ENCODE peak calls at places on chromosome 12, in six cellular contexts. One of them, this sample, is unnamed.

GRCh38 chr12:49706351-49707126 is 666 bp downstream of the FMNL3 start:
- DNase-seq in coronary artery: peak
- DNase-seq in left ventricle myocardium inferior: peak
- DNase-seq in heart right ventricle: peak
- DNase-seq in CD8-positive, alpha-beta memory T cell: no peak
- DNase-seq in stomach: peak
- DNase-seq in this sample: no peak

GRCh38 chr12:8508912-8509841 is 4.1 kb upstream of the CLEC4D start:
- DNase-seq in coronary artery: no peak
- DNase-seq in left ventricle myocardium inferior: no peak
- DNase-seq in heart right ventricle: no peak
- DNase-seq in CD8-positive, alpha-beta memory T cell: no peak
- DNase-seq in stomach: no peak
- DNase-seq in this sample: no peak

GRCh38 chr12:64461634-64462414 is 9.9 kb downstream of the TBK1 start:
- DNase-seq in coronary artery: no peak
- DNase-seq in left ventricle myocardium inferior: no peak
- DNase-seq in heart right ventricle: no peak
- DNase-seq in CD8-positive, alpha-beta memory T cell: no peak
- DNase-seq in stomach: no peak
- DNase-seq in this sample: peak

GRCh38 chr12:28583771-28584261 is 393.6 kb downstream of the CCDC91 start:
- DNase-seq in coronary artery: no peak
- DNase-seq in left ventricle myocardium inferior: no peak
- DNase-seq in heart right ventricle: no peak
- DNase-seq in CD8-positive, alpha-beta memory T cell: no peak
- DNase-seq in stomach: no peak
- DNase-seq in this sample: peak

GRCh38 chr12:132079190-132079589 is 64.9 kb downstream of the DDX51 start:
- DNase-seq in coronary artery: no peak
- DNase-seq in left ventricle myocardium inferior: no peak
- DNase-seq in heart right ventricle: no peak
- DNase-seq in CD8-positive, alpha-beta memory T cell: no peak
- DNase-seq in stomach: no peak
- DNase-seq in this sample: no peak

GRCh38 chr12:28966049-28966778 is 182.9 kb upstream of the FAR2 start:
- DNase-seq in coronary artery: no peak
- DNase-seq in left ventricle myocardium inferior: peak
- DNase-seq in heart right ventricle: peak
- DNase-seq in CD8-positive, alpha-beta memory T cell: no peak
- DNase-seq in stomach: peak
- DNase-seq in this sample: no peak

GRCh38 chr12:131940121-131940520 is 9.6 kb upstream of the EP400 start:
- DNase-seq in coronary artery: no peak
- DNase-seq in left ventricle myocardium inferior: no peak
- DNase-seq in heart right ventricle: no peak
- DNase-seq in CD8-positive, alpha-beta memory T cell: no peak
- DNase-seq in stomach: no peak
- DNase-seq in this sample: no peak

GRCh38 chr12:96132819-96133218 is 61.4 kb upstream of the ELK3 start:
- DNase-seq in coronary artery: no peak
- DNase-seq in left ventricle myocardium inferior: no peak
- DNase-seq in heart right ventricle: no peak
- DNase-seq in CD8-positive, alpha-beta memory T cell: no peak
- DNase-seq in stomach: no peak
- DNase-seq in this sample: no peak

GRCh38 chr12:54352891-54353874 is 11.1 kb downstream of the GPR84 start:
- DNase-seq in coronary artery: no peak
- DNase-seq in left ventricle myocardium inferior: no peak
- DNase-seq in heart right ventricle: no peak
- DNase-seq in CD8-positive, alpha-beta memory T cell: no peak
- DNase-seq in stomach: no peak
- DNase-seq in this sample: no peak
- H3K4me3 ChIP-seq in coronary artery: no peak
- H3K4me3 ChIP-seq in left ventricle myocardium inferior: no peak
- H3K4me3 ChIP-seq in heart right ventricle: no peak
- H3K4me3 ChIP-seq in CD8-positive, alpha-beta memory T cell: no peak
- H3K4me3 ChIP-seq in stomach: no peak
- H3K4me3 ChIP-seq in this sample: no peak

DNA sequence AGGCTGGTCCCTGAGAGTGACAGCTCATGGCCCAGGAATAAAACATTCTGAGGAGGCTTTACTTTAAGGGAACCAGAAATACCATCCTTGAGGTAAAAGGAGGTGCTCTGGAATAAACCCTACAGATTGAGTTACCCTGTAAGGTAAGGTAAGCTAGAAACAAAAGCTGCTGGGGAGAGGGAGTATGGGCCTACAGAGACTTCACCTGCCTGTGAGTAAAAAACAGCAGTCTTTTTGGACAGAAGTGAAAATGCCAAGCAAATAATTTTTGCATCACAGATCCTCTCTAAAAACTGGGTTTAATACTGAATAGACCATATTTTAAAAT is 41.2 kb downstream of the CORO1C start:
- DNase-seq in coronary artery: no peak
- DNase-seq in left ventricle myocardium inferior: no peak
- DNase-seq in heart right ventricle: no peak
- DNase-seq in CD8-positive, alpha-beta memory T cell: no peak
- DNase-seq in stomach: no peak
- DNase-seq in this sample: no peak
- H3K4me3 ChIP-seq in coronary artery: peak
- H3K4me3 ChIP-seq in left ventricle myocardium inferior: peak
- H3K4me3 ChIP-seq in heart right ventricle: no peak
- H3K4me3 ChIP-seq in CD8-positive, alpha-beta memory T cell: no peak
- H3K4me3 ChIP-seq in stomach: no peak
- H3K4me3 ChIP-seq in this sample: no peak

GRCh38 chr12:44847888-44848770 is 28.0 kb downstream of the NELL2 start:
- DNase-seq in coronary artery: no peak
- DNase-seq in left ventricle myocardium inferior: no peak
- DNase-seq in heart right ventricle: no peak
- DNase-seq in CD8-positive, alpha-beta memory T cell: peak
- DNase-seq in stomach: no peak
- DNase-seq in this sample: no peak

GRCh38 chr12:44848771-44849085 is 27.4 kb downstream of the NELL2 start:
- DNase-seq in coronary artery: no peak
- DNase-seq in left ventricle myocardium inferior: no peak
- DNase-seq in heart right ventricle: no peak
- DNase-seq in CD8-positive, alpha-beta memory T cell: no peak
- DNase-seq in stomach: no peak
- DNase-seq in this sample: no peak

GRCh38 chr12:44846826-44847225 is 29.3 kb downstream of the NELL2 start:
- DNase-seq in coronary artery: no peak
- DNase-seq in left ventricle myocardium inferior: no peak
- DNase-seq in heart right ventricle: no peak
- DNase-seq in CD8-positive, alpha-beta memory T cell: no peak
- DNase-seq in stomach: no peak
- DNase-seq in this sample: no peak

GRCh38 chr12:44851586-44851985 is 24.5 kb downstream of the NELL2 start:
- DNase-seq in coronary artery: no peak
- DNase-seq in left ventricle myocardium inferior: no peak
- DNase-seq in heart right ventricle: no peak
- DNase-seq in CD8-positive, alpha-beta memory T cell: no peak
- DNase-seq in stomach: no peak
- DNase-seq in this sample: no peak

GRCh38 chr12:44847403-44847802 is 28.7 kb downstream of the NELL2 start:
- DNase-seq in coronary artery: no peak
- DNase-seq in left ventricle myocardium inferior: no peak
- DNase-seq in heart right ventricle: no peak
- DNase-seq in CD8-positive, alpha-beta memory T cell: no peak
- DNase-seq in stomach: no peak
- DNase-seq in this sample: no peak
- H3K4me3 ChIP-seq in coronary artery: no peak
- H3K4me3 ChIP-seq in left ventricle myocardium inferior: no peak
- H3K4me3 ChIP-seq in heart right ventricle: no peak
- H3K4me3 ChIP-seq in CD8-positive, alpha-beta memory T cell: no peak
- H3K4me3 ChIP-seq in stomach: no peak
- H3K4me3 ChIP-seq in this sample: no peak

GRCh38 chr12:34363050-34363673 is 340.9 kb downstream of the ALG10 start:
- DNase-seq in coronary artery: no peak
- DNase-seq in left ventricle myocardium inferior: no peak
- DNase-seq in heart right ventricle: no peak
- DNase-seq in CD8-positive, alpha-beta memory T cell: no peak
- DNase-seq in stomach: no peak
- DNase-seq in this sample: no peak
- H3K4me3 ChIP-seq in coronary artery: no peak
- H3K4me3 ChIP-seq in left ventricle myocardium inferior: no peak
- H3K4me3 ChIP-seq in heart right ventricle: no peak
- H3K4me3 ChIP-seq in CD8-positive, alpha-beta memory T cell: no peak
- H3K4me3 ChIP-seq in stomach: no peak
- H3K4me3 ChIP-seq in this sample: no peak

DNA sequence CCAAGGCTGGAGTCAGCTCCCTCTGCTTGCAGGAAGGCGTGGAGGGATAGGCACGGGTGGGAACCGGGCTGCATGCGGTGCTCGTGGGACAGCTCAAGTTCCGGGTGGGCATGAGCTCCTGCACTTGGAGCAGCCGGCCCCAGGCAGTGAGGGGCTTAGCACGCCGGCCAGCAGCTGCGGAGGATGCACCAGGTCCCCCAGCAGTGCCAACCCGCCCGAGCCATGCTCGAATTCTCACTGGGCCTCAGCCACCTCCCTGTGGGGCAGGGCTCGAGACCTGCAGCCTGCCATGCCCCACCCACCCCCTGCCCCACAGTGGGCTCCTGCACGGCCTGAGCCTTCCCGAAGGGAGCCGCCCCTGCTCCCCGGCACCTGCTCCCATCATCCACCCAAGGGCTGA is 1501.8 kb downstream of the AACS start:
- DNase-seq in coronary artery: no peak
- DNase-seq in left ventricle myocardium inferior: no peak
- DNase-seq in heart right ventricle: no peak
- DNase-seq in CD8-positive, alpha-beta memory T cell: no peak
- DNase-seq in stomach: no peak
- DNase-seq in this sample: no peak
- H3K4me3 ChIP-seq in coronary artery: no peak
- H3K4me3 ChIP-seq in left ventricle myocardium inferior: no peak
- H3K4me3 ChIP-seq in heart right ventricle: no peak
- H3K4me3 ChIP-seq in CD8-positive, alpha-beta memory T cell: no peak
- H3K4me3 ChIP-seq in stomach: no peak
- H3K4me3 ChIP-seq in this sample: no peak

GRCh38 chr12:53695148-53696138 is 19.6 kb upstream of the ATP5MC2 start:
- DNase-seq in coronary artery: no peak
- DNase-seq in left ventricle myocardium inferior: no peak
- DNase-seq in heart right ventricle: peak
- DNase-seq in CD8-positive, alpha-beta memory T cell: peak
- DNase-seq in stomach: peak
- DNase-seq in this sample: no peak

GRCh38 chr12:53694746-53695145 is 18.9 kb upstream of the ATP5MC2 start:
- DNase-seq in coronary artery: no peak
- DNase-seq in left ventricle myocardium inferior: no peak
- DNase-seq in heart right ventricle: no peak
- DNase-seq in CD8-positive, alpha-beta memory T cell: no peak
- DNase-seq in stomach: no peak
- DNase-seq in this sample: no peak

GRCh38 chr12:53698948-53699672 is 23.2 kb upstream of the ATP5MC2 start:
- DNase-seq in coronary artery: no peak
- DNase-seq in left ventricle myocardium inferior: no peak
- DNase-seq in heart right ventricle: no peak
- DNase-seq in CD8-positive, alpha-beta memory T cell: no peak
- DNase-seq in stomach: no peak
- DNase-seq in this sample: no peak

GRCh38 chr12:53696655-53697321 is 20.9 kb upstream of the ATP5MC2 start:
- DNase-seq in coronary artery: no peak
- DNase-seq in left ventricle myocardium inferior: no peak
- DNase-seq in heart right ventricle: no peak
- DNase-seq in CD8-positive, alpha-beta memory T cell: no peak
- DNase-seq in stomach: no peak
- DNase-seq in this sample: no peak

GRCh38 chr12:53696285-53696654 is 20.4 kb upstream of the ATP5MC2 start:
- DNase-seq in coronary artery: no peak
- DNase-seq in left ventricle myocardium inferior: no peak
- DNase-seq in heart right ventricle: no peak
- DNase-seq in CD8-positive, alpha-beta memory T cell: no peak
- DNase-seq in stomach: peak
- DNase-seq in this sample: peak
- H3K4me3 ChIP-seq in coronary artery: peak
- H3K4me3 ChIP-seq in left ventricle myocardium inferior: peak
- H3K4me3 ChIP-seq in heart right ventricle: no peak
- H3K4me3 ChIP-seq in CD8-positive, alpha-beta memory T cell: no peak
- H3K4me3 ChIP-seq in stomach: peak
- H3K4me3 ChIP-seq in this sample: no peak

GRCh38 chr12:100797246-100797645 is 2.7 kb downstream of the ANO4 start:
- DNase-seq in coronary artery: no peak
- DNase-seq in left ventricle myocardium inferior: no peak
- DNase-seq in heart right ventricle: no peak
- DNase-seq in CD8-positive, alpha-beta memory T cell: no peak
- DNase-seq in stomach: no peak
- DNase-seq in this sample: no peak

GRCh38 chr12:100796616-100797015 is 2.0 kb downstream of the ANO4 start:
- DNase-seq in coronary artery: no peak
- DNase-seq in left ventricle myocardium inferior: no peak
- DNase-seq in heart right ventricle: no peak
- DNase-seq in CD8-positive, alpha-beta memory T cell: no peak
- DNase-seq in stomach: no peak
- DNase-seq in this sample: no peak

GRCh38 chr12:100799770-100800169 is 5.2 kb downstream of the ANO4 start:
- DNase-seq in coronary artery: no peak
- DNase-seq in left ventricle myocardium inferior: no peak
- DNase-seq in heart right ventricle: no peak
- DNase-seq in CD8-positive, alpha-beta memory T cell: no peak
- DNase-seq in stomach: no peak
- DNase-seq in this sample: no peak

GRCh38 chr12:100798799-100799198 is 4.2 kb downstream of the ANO4 start:
- DNase-seq in coronary artery: no peak
- DNase-seq in left ventricle myocardium inferior: no peak
- DNase-seq in heart right ventricle: no peak
- DNase-seq in CD8-positive, alpha-beta memory T cell: no peak
- DNase-seq in stomach: no peak
- DNase-seq in this sample: no peak

DNA sequence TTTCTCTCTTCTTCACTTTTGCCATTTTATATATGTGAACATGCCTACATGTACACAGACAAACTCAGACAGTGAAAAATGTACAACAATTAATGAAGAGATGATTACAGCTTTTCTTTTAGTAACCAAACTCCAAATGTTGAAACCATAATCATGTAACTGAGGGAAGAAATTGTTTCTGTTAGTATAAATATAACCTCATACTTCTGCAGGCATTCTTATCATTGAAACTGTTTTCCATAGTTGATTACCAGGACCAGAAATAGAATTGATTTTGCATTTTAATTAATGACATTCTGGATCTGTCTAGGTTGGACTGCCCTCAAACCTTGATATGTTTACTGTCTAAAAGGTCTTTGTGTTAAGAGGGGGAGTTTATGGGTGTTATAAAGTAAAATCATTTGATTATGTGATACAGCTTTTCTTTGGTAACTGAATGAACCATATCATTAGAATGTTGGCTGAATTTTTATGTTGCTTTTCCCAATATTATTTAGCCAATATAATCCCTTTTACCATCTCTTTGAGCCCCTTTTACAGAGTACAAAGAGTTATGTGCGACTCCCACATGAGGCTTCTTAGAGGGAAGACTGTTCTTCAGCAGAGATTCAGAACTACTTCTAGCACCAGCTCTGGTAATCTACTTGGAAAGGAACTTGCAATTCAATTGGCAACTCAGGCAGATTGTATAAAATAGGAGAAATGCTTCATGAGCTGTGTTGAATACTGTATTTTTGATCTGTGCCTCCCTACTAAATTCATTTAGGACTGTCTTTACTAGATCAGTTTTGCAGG is 3.4 kb downstream of the ANO4 start:
- DNase-seq in coronary artery: no peak
- DNase-seq in left ventricle myocardium inferior: no peak
- DNase-seq in heart right ventricle: no peak
- DNase-seq in CD8-positive, alpha-beta memory T cell: no peak
- DNase-seq in stomach: no peak
- DNase-seq in this sample: no peak
- H3K4me3 ChIP-seq in coronary artery: no peak
- H3K4me3 ChIP-seq in left ventricle myocardium inferior: no peak
- H3K4me3 ChIP-seq in heart right ventricle: no peak
- H3K4me3 ChIP-seq in CD8-positive, alpha-beta memory T cell: no peak
- H3K4me3 ChIP-seq in stomach: no peak
- H3K4me3 ChIP-seq in this sample: no peak